ENCODE peak calls at places on chromosomes 7 and 10, in ten cellular contexts. One of them, this sample, is unnamed.

GRCh38 chr7:99733448-99733847 is 1.5 kb downstream of the CYP3A7 start:
- DNase-seq in A549: peak; percentile 29
- DNase-seq in stimulated activated naive CD8-positive, alpha-beta T cell treated with anti-CD3 and anti-CD28 coated beads, Interleukin-15, Interleukin-2, amounts not matched to agents 100 U/mL and 50 U/mL, for 24 hours: peak; percentile 15
- DNase-seq in endothelial cell: peak; percentile 5
- DNase-seq in AG04450: no peak
- DNase-seq in hepatocyte: no peak
- DNase-seq in stimulated activated CD4-positive, alpha-beta T cell treated with anti-CD3 and anti-CD28 coated beads, Interleukin-1b, Interleukin-23, amount 100 ng/mL, for 24 hours: no peak
- DNase-seq in T-helper 9 cell: no peak
- DNase-seq in amniotic stem cell: no peak
- DNase-seq in T-cell: no peak
- DNase-seq in this sample: no peak

GRCh38 chr7:84492565-84493034 is 298.0 kb upstream of the SEMA3A start:
- DNase-seq in A549: no peak
- DNase-seq in stimulated activated naive CD8-positive, alpha-beta T cell treated with anti-CD3 and anti-CD28 coated beads, Interleukin-15, Interleukin-2, amounts not matched to agents 100 U/mL and 50 U/mL, for 24 hours: no peak
- DNase-seq in endothelial cell: no peak
- DNase-seq in AG04450: no peak
- DNase-seq in hepatocyte: no peak
- DNase-seq in stimulated activated CD4-positive, alpha-beta T cell treated with anti-CD3 and anti-CD28 coated beads, Interleukin-1b, Interleukin-23, amount 100 ng/mL, for 24 hours: no peak
- DNase-seq in T-helper 9 cell: no peak
- DNase-seq in amniotic stem cell: no peak
- DNase-seq in T-cell: no peak
- DNase-seq in this sample: no peak

GRCh38 chr10:44994752-44995530 is 5.8 kb upstream of the ZNF22 start:
- DNase-seq in A549: no peak
- DNase-seq in stimulated activated naive CD8-positive, alpha-beta T cell treated with anti-CD3 and anti-CD28 coated beads, Interleukin-15, Interleukin-2, amounts not matched to agents 100 U/mL and 50 U/mL, for 24 hours: no peak
- DNase-seq in endothelial cell: no peak
- DNase-seq in AG04450: no peak
- DNase-seq in hepatocyte: no peak
- DNase-seq in stimulated activated CD4-positive, alpha-beta T cell treated with anti-CD3 and anti-CD28 coated beads, Interleukin-1b, Interleukin-23, amount 100 ng/mL, for 24 hours: no peak
- DNase-seq in T-helper 9 cell: no peak
- DNase-seq in amniotic stem cell: no peak
- DNase-seq in T-cell: no peak
- DNase-seq in this sample: peak; percentile 85

GRCh38 chr7:16776053-16776452 is 22.5 kb downstream of the TSPAN13 start:
- DNase-seq in A549: no peak
- DNase-seq in stimulated activated naive CD8-positive, alpha-beta T cell treated with anti-CD3 and anti-CD28 coated beads, Interleukin-15, Interleukin-2, amounts not matched to agents 100 U/mL and 50 U/mL, for 24 hours: no peak
- DNase-seq in endothelial cell: no peak
- DNase-seq in AG04450: no peak
- DNase-seq in hepatocyte: no peak
- DNase-seq in stimulated activated CD4-positive, alpha-beta T cell treated with anti-CD3 and anti-CD28 coated beads, Interleukin-1b, Interleukin-23, amount 100 ng/mL, for 24 hours: no peak
- DNase-seq in T-helper 9 cell: no peak
- DNase-seq in amniotic stem cell: no peak
- DNase-seq in T-cell: no peak
- DNase-seq in this sample: no peak

GRCh38 chr7:151902306-151902705 is 25.4 kb upstream of the PRKAG2 start:
- DNase-seq in A549: no peak
- DNase-seq in stimulated activated naive CD8-positive, alpha-beta T cell treated with anti-CD3 and anti-CD28 coated beads, Interleukin-15, Interleukin-2, amounts not matched to agents 100 U/mL and 50 U/mL, for 24 hours: no peak
- DNase-seq in endothelial cell: no peak
- DNase-seq in AG04450: no peak
- DNase-seq in hepatocyte: no peak
- DNase-seq in stimulated activated CD4-positive, alpha-beta T cell treated with anti-CD3 and anti-CD28 coated beads, Interleukin-1b, Interleukin-23, amount 100 ng/mL, for 24 hours: no peak
- DNase-seq in T-helper 9 cell: no peak
- DNase-seq in amniotic stem cell: no peak
- DNase-seq in T-cell: no peak
- DNase-seq in this sample: no peak

GRCh38 chr7:44440577-44441078 is 49.8 kb downstream of the NUDCD3 start:
- DNase-seq in A549: no peak
- DNase-seq in stimulated activated naive CD8-positive, alpha-beta T cell treated with anti-CD3 and anti-CD28 coated beads, Interleukin-15, Interleukin-2, amounts not matched to agents 100 U/mL and 50 U/mL, for 24 hours: no peak
- DNase-seq in endothelial cell: no peak
- DNase-seq in AG04450: no peak
- DNase-seq in hepatocyte: no peak
- DNase-seq in stimulated activated CD4-positive, alpha-beta T cell treated with anti-CD3 and anti-CD28 coated beads, Interleukin-1b, Interleukin-23, amount 100 ng/mL, for 24 hours: no peak
- DNase-seq in T-helper 9 cell: no peak
- DNase-seq in amniotic stem cell: no peak
- DNase-seq in T-cell: no peak
- DNase-seq in this sample: no peak

GRCh38 chr7:96591900-96592676 is 117.6 kb downstream of the SEM1 start:
- DNase-seq in A549: no peak
- DNase-seq in stimulated activated naive CD8-positive, alpha-beta T cell treated with anti-CD3 and anti-CD28 coated beads, Interleukin-15, Interleukin-2, amounts not matched to agents 100 U/mL and 50 U/mL, for 24 hours: no peak
- DNase-seq in endothelial cell: no peak
- DNase-seq in AG04450: no peak
- DNase-seq in hepatocyte: no peak
- DNase-seq in stimulated activated CD4-positive, alpha-beta T cell treated with anti-CD3 and anti-CD28 coated beads, Interleukin-1b, Interleukin-23, amount 100 ng/mL, for 24 hours: no peak
- DNase-seq in T-helper 9 cell: no peak
- DNase-seq in amniotic stem cell: no peak
- DNase-seq in T-cell: no peak
- DNase-seq in this sample: no peak

GRCh38 chr10:22848509-22848908 is 79.3 kb upstream of the ARMC3 start:
- DNase-seq in A549: no peak
- DNase-seq in stimulated activated naive CD8-positive, alpha-beta T cell treated with anti-CD3 and anti-CD28 coated beads, Interleukin-15, Interleukin-2, amounts not matched to agents 100 U/mL and 50 U/mL, for 24 hours: no peak
- DNase-seq in endothelial cell: no peak
- DNase-seq in AG04450: no peak
- DNase-seq in hepatocyte: no peak
- DNase-seq in stimulated activated CD4-positive, alpha-beta T cell treated with anti-CD3 and anti-CD28 coated beads, Interleukin-1b, Interleukin-23, amount 100 ng/mL, for 24 hours: no peak
- DNase-seq in T-helper 9 cell: no peak
- DNase-seq in amniotic stem cell: no peak
- DNase-seq in T-cell: no peak
- DNase-seq in this sample: no peak

GRCh38 chr10:44882146-44882720 is 28.9 kb upstream of the TMEM72 start:
- DNase-seq in A549: no peak
- DNase-seq in stimulated activated naive CD8-positive, alpha-beta T cell treated with anti-CD3 and anti-CD28 coated beads, Interleukin-15, Interleukin-2, amounts not matched to agents 100 U/mL and 50 U/mL, for 24 hours: no peak
- DNase-seq in endothelial cell: no peak
- DNase-seq in AG04450: no peak
- DNase-seq in hepatocyte: no peak
- DNase-seq in stimulated activated CD4-positive, alpha-beta T cell treated with anti-CD3 and anti-CD28 coated beads, Interleukin-1b, Interleukin-23, amount 100 ng/mL, for 24 hours: no peak
- DNase-seq in T-helper 9 cell: no peak
- DNase-seq in amniotic stem cell: no peak
- DNase-seq in T-cell: no peak
- DNase-seq in this sample: peak; percentile 82

This sample was measured in pancreas.